ENCODE peak calls at places on chromosomes 5 and 9, in seven cellular contexts. I is foreskin fibroblast, G is choroid plexus epithelial cell, K is thoracic aorta, T is HFF-Myc, B is upper lobe of right lung, P is IMR-90. F is an unnamed sample.

GRCh38 chr5:119398713-119399492 is 43.1 kb downstream of the TNFAIP8 start:
- DNase-seq in K (peak), I (peak), P (no peak), B (peak), G (peak), T (no peak), F (no peak)

GRCh38 chr9:89462817-89463216 is 35.1 kb downstream of the SEMA4D start:
- DNase-seq in K (no peak), P (no peak), T (no peak), I (no peak), B (no peak), G (no peak), F (no peak)

GRCh38 chr9:34623386-34624235 is 3.3 kb upstream of the DCTN3 start:
- DNase-seq in I (no peak), B (no peak), G (no peak), K (no peak), T (no peak), P (no peak), F (no peak)

GRCh38 chr5:4144608-4145007 is 549.0 kb downstream of the IRX1 start:
- DNase-seq in G (no peak), B (no peak), P (no peak), I (no peak), T (no peak), K (no peak), F (no peak)

GRCh38 chr5:177440211-177440989 is 6.2 kb upstream of the PRR7 start:
- DNase-seq in I (no peak), B (peak), T (no peak), G (no peak), P (no peak), K (no peak), F (no peak)

GRCh38 chr9:131418143-131419028 is 24.5 kb downstream of the PRRC2B start:
- DNase-seq in B (peak), T (no peak), G (no peak), P (peak), K (no peak), I (peak), F (no peak)

GRCh38 chr5:76175821-76176403 is 92.7 kb downstream of the SV2C start:
- DNase-seq in B (no peak), I (no peak), T (no peak), K (no peak), G (no peak), P (no peak), F (no peak)

GRCh38 chr5:138990986-138991645 is 116.0 kb upstream of the LRRTM2 start:
- DNase-seq in I (no peak), K (no peak), G (no peak), T (no peak), B (no peak), P (no peak), F (no peak)

GRCh38 chr9:8888592-8888991 is 1089.0 kb upstream of the DMAC1 start:
- DNase-seq in I (no peak), P (no peak), T (no peak), K (no peak), B (no peak), G (no peak), F (no peak)

GRCh38 chr9:78436873-78437272 is 139.9 kb downstream of the PSAT1 start:
- DNase-seq in I (no peak), P (no peak), B (no peak), T (no peak), G (no peak), K (no peak), F (no peak)

GRCh38 chr9:116372081-116372673 is 218.6 kb downstream of the PAPPA start:
- DNase-seq in B (no peak), T (no peak), P (no peak), I (peak), G (no peak), K (no peak), F (no peak)

GRCh38 chr5:148729182-148729581 is 74.9 kb upstream of the HTR4 start:
- DNase-seq in P (no peak), G (peak), B (no peak), T (no peak), K (no peak), I (peak), F (no peak)

GRCh38 chr5:96902876-96903275 is 26.6 kb downstream of the ERAP2 start:
- DNase-seq in K (no peak), I (no peak), T (no peak), G (no peak), P (no peak), B (no peak), F (no peak)

GRCh38 chr5:153157156-153157555 is 333.3 kb upstream of the GRIA1 start:
- DNase-seq in K (no peak), B (no peak), G (no peak), P (no peak), T (peak), I (peak), F (no peak)

GRCh38 chr5:73448072-73448432 is 525 bp downstream of the FOXD1 start:
- DNase-seq in G (no peak), K (no peak), T (no peak), I (no peak), P (no peak), B (no peak), F (no peak)

GRCh38 chr5:163976691-163977090 is 471.3 kb downstream of the MAT2B start:
- DNase-seq in P (peak), G (peak), K (no peak), I (no peak), B (no peak), T (no peak), F (no peak)

GRCh38 chr5:64000096-64000495 is 37.9 kb upstream of the HTR1A start:
- DNase-seq in G (no peak), B (no peak), I (no peak), T (no peak), K (no peak), P (no peak), F (no peak)

GRCh38 chr5:176741566-176742211 is 68.7 kb upstream of the UNC5A start:
- DNase-seq in T (no peak), B (peak), G (no peak), I (no peak), K (no peak), P (no peak), F (no peak)

GRCh38 chr9:6692433-6692832 is 46.9 kb upstream of the GLDC start:
- DNase-seq in P (no peak), I (no peak), K (no peak), B (no peak), T (no peak), G (no peak), F (no peak)

GRCh38 chr5:167413503-167413902 is 877.9 kb upstream of the WWC1 start:
- DNase-seq in G (no peak), P (no peak), T (no peak), K (no peak), B (no peak), I (no peak), F (no peak)

GRCh38 chr5:83844320-83845068 is 123.8 kb upstream of the HAPLN1 start:
- DNase-seq in G (peak), P (peak), T (no peak), K (no peak), I (peak), B (peak), F (peak)

GRCh38 chr5:142012186-142012785 is 541 bp downstream of the GNPDA1 start:
- DNase-seq in K (no peak), B (peak), P (no peak), T (no peak), G (peak), I (peak), F (no peak)

GRCh38 chr9:12811935-12812334 is 37.1 kb downstream of the LURAP1L start:
- DNase-seq in G (no peak), B (no peak), T (no peak), P (no peak), K (no peak), I (no peak), F (no peak)

GRCh38 chr5:98827161-98827560 is 53.7 kb downstream of the RGMB start:
- DNase-seq in T (peak), I (peak), G (peak), K (no peak), B (no peak), P (peak), F (peak)

GRCh38 chr9:93091056-93091452 is 5.0 kb upstream of the CARD19 start:
- DNase-seq in T (no peak), P (no peak), G (no peak), K (no peak), I (no peak), B (peak), F (no peak)

GRCh38 chr5:72994578-72994977 is 38.7 kb downstream of the FCHO2 start:
- DNase-seq in K (no peak), B (no peak), T (no peak), G (no peak), I (no peak), P (no peak), F (no peak)

GRCh38 chr5:174755103-174755502 is 30.7 kb downstream of the MSX2 start:
- DNase-seq in I (no peak), P (peak), K (no peak), G (peak), T (no peak), B (no peak), F (no peak)
- TF ChIP-seq CTCF in I (peak), P (peak), K (no peak), G (peak), T (peak), B (peak), F (peak)

GRCh38 chr9:27110181-27110580 is 1.2 kb downstream of the TEK start:
- DNase-seq in P (no peak), T (no peak), B (no peak), K (no peak), I (no peak), G (no peak), F (no peak)
- H3K4me3 ChIP-seq in P (peak), T (no peak), B (peak), K (no peak), I (no peak), G (no peak), F (no peak)

GRCh38 chr5:21817668-21818419 is 1035.3 kb downstream of the CDH12 start:
- DNase-seq in P (peak), K (no peak), B (no peak), T (no peak), I (no peak), G (peak), F (no peak)
- TF ChIP-seq CTCF in P (peak), K (no peak), B (peak), T (no peak), I (no peak), G (peak), F (no peak)

GRCh38 chr5:32984851-32985250 is 273.7 kb downstream of the NPR3 start:
- DNase-seq in G (peak), P (peak), I (peak), B (no peak), K (no peak), T (no peak), F (no peak)
- H3K4me3 ChIP-seq in G (no peak), P (no peak), I (no peak), B (no peak), K (no peak), T (no peak), F (no peak)

GRCh38 chr9:112443200-112443599 is 43.4 kb upstream of the KIAA1958 start:
- DNase-seq in I (peak), G (peak), P (peak), T (no peak), K (no peak), B (no peak), F (peak)
- TF ChIP-seq CTCF in I (peak), G (peak), P (peak), T (peak), K (no peak), B (peak), F (peak)

GRCh38 chr9:129595323-129595741 is 25.6 kb downstream of the C9orf50 start:
- DNase-seq in I (peak), K (no peak), T (no peak), G (peak), P (peak), B (no peak), F (no peak)

GRCh38 chr9:129597355-129598088 is 23.4 kb downstream of the C9orf50 start:
- DNase-seq in K (no peak), T (no peak), G (peak), I (peak), P (peak), B (peak), F (no peak)

GRCh38 chr9:129596541-129597328 is 24.2 kb downstream of the C9orf50 start:
- DNase-seq in B (peak), K (no peak), T (no peak), G (peak), P (peak), I (peak), F (no peak)

GRCh38 chr9:129594632-129595031 is 26.3 kb downstream of the C9orf50 start:
- DNase-seq in P (no peak), K (no peak), I (no peak), G (no peak), T (no peak), B (no peak), F (no peak)

DNA sequence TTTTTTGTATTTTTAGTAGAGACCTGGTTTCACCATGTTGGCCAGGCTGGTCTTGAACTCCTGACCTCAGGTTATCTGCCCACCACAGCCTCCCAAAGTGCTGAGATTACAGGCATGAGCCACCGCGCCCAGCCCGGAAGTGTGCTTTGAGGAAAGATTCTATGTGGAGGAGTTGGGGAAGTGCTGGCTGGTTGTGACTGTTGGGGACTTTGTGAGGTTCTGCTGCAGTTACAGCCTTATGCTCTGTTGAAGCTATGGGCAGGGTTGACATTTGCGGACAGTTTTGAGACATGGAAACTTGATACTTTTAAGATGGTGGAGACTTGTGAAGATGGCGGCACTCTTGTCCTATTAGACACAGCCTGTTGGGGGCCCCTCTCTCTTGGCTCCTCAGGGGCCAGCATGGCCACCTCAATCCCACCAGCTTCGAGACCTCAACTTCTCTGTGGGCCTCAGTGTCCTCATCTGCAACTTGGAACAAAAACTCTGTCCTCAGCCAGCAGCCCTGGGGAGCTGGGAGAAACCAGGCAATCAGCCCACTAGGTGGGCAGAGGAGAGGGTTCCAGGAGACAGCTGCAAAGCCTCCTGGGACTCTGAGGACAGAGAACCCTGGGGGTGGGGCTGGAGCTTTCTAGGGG is 24.9 kb downstream of the C9orf50 start:
- DNase-seq in T (no peak), G (no peak), K (no peak), I (no peak), B (no peak), P (no peak), F (no peak)
- H3K4me3 ChIP-seq in T (peak), G (no peak), K (no peak), I (no peak), B (no peak), P (no peak), F (no peak)